ENCODE peak calls at places on chromosomes 4 and X, in four cellular contexts. P is BJ, L is cardiac muscle cell, X is right lobe of liver. D is an unnamed sample.

GRCh38 chr4:156137971-156138581 is 184.4 kb upstream of the CTSO start:
- DNase-seq in L (no peak), P (no peak), X (no peak), D (no peak)

GRCh38 chrX:47380268-47380667 is 9.9 kb downstream of the ZNF157 start:
- DNase-seq in X (no peak), P (no peak), L (no peak), D (peak; percentile 29)

GRCh38 chr4:165464813-165465381 is 86.1 kb downstream of the CPE start:
- DNase-seq in L (peak; percentile 73), P (no peak), X (no peak), D (no peak)

GRCh38 chr4:109385260-109385659 is 48.4 kb upstream of the SEC24B start:
- DNase-seq in X (no peak), P (no peak), L (no peak), D (no peak)

GRCh38 chr4:147110968-147111367 is 165.3 kb upstream of the TTC29 start:
- DNase-seq in X (no peak), L (peak; percentile 64), P (no peak), D (no peak)

GRCh38 chr4:26178874-26179273 is 141.9 kb upstream of the RBPJ start:
- DNase-seq in X (no peak), P (no peak), L (peak; percentile 28), D (no peak)

GRCh38 chrX:101478366-101478765 is 6.9 kb upstream of the ARMCX4 start:
- DNase-seq in P (no peak), L (peak; percentile 2), X (no peak), D (no peak)

GRCh38 chr4:40729555-40729954 is 20.2 kb upstream of the NSUN7 start:
- DNase-seq in L (no peak), P (no peak), X (no peak), D (no peak)

GRCh38 chrX:123976671-123977316 is 15.3 kb downstream of the STAG2 start:
- DNase-seq in L (peak; percentile 62), X (no peak), P (no peak), D (no peak)

GRCh38 chrX:105618393-105619101 is 203.8 kb upstream of the NRK start:
- DNase-seq in P (no peak), X (no peak), L (no peak), D (no peak)

GRCh38 chrX:45756562-45756961 is 555.9 kb upstream of the DIPK2B start:
- DNase-seq in P (no peak), X (no peak), L (no peak), D (no peak)

GRCh38 chrX:40085714-40086113 is 12.0 kb downstream of the BCOR start:
- DNase-seq in P (no peak), L (no peak), X (no peak), D (no peak)

GRCh38 chr4:102564399-102564921 is 63.3 kb downstream of the NFKB1 start:
- DNase-seq in L (peak; percentile 58), P (no peak), X (no peak), D (no peak)

GRCh38 chrX:17519349-17519748 is 144.3 kb downstream of the NHS start:
- DNase-seq in L (peak; percentile 60), P (no peak), X (no peak), D (no peak)

GRCh38 chr4:38449506-38450174 is 214.4 kb upstream of the KLF3 start:
- DNase-seq in L (peak; percentile 16), X (peak; percentile 51), P (no peak), D (no peak)

GRCh38 chrX:96424007-96424406 is 260.6 kb upstream of the DIAPH2 start:
- DNase-seq in X (no peak), L (peak; percentile 57), P (no peak), D (no peak)

DNA sequence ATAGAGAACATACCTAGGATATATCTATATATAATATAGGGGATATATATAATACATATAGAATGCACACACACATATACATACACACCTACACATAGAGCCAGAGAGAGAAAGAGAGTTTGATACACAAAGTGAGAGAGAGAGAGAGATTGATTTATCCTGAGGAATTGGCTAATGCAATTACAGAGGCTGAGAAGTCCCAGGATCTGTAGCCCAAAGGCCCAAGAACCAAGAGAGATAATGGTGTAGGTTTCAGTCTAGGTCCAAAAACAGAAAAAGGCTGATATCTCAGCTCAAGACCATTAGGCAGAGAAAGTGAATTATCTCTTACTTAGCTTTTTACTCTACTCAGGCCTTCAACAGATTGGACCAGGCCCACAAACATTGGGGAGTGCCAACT is 715.0 kb upstream of the LCORL start:
- DNase-seq in P (no peak), X (no peak), L (no peak), D (no peak)
- TF ChIP-seq CTCF in P (no peak), X (no peak), L (no peak), D (no peak)

DNA sequence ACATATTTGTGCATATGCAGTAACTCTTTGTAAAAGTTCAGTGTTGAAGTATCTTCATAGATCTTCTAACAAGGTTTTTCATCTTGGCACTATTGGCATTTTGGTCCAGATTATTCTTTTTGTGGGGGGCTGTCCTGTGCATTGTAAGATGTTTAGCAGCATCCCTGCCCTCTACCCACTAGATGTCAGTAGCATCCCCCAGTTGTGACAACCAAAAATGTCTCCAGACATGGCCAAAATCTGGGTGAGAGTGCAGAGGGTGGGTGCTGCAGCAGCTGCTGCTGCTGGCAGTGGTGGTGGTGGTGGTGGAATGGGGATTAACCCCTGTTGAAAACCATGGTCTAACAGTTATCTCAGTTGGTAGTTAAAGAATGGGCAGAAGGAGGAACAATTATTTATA is 370.0 kb downstream of the GPAT3 start:
- DNase-seq in P (no peak), L (no peak), X (no peak), D (no peak)
- TF ChIP-seq CTCF in P (peak; percentile 13), L (no peak), X (no peak), D (no peak)

GRCh38 chrX:25337841-25338240 is 322.1 kb upstream of the ARX start:
- DNase-seq in X (no peak), L (no peak), P (no peak), D (no peak)

GRCh38 chrX:25344191-25344936 is 328.6 kb upstream of the ARX start:
- DNase-seq in P (no peak), L (no peak), X (no peak), D (no peak)

DNA sequence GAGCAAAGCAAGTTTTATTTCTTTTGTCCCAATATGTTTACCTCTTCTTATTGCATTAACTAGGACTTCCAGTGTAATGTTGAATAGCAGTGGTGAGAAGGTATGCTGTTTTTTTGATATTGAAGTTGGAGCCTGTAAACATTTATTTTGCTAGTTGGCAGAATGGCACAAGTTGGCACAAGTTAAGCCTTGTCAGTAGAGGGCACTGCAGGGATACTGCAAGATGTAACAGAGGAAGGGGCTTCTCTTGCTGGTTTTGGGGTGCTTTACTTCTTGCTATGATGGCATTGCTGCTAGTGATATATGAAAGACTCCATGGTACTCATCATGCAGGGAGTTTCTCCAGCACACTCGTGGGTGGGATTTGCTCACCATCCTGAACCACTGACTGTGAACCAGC is 327.3 kb upstream of the ARX start:
- DNase-seq in P (no peak), L (no peak), X (no peak), D (no peak)
- TF ChIP-seq CTCF in P (no peak), L (no peak), X (no peak), D (no peak)

GRCh38 chrX:24767557-24767956 is 73.8 kb downstream of the POLA1 start:
- DNase-seq in X (no peak), L (peak; percentile 1), P (no peak), D (no peak)
- TF ChIP-seq CTCF in X (no peak), L (no peak), P (no peak), D (no peak)

GRCh38 chr4:15963001-15963451 is at the start of gene FGFBP2:
- DNase-seq in X (no peak), P (no peak), L (peak; percentile 66), D (peak; percentile 67)
- TF ChIP-seq CTCF in X (peak; percentile 12), P (peak; percentile 58), L (peak; percentile 61), D (peak; percentile 43)

DNA sequence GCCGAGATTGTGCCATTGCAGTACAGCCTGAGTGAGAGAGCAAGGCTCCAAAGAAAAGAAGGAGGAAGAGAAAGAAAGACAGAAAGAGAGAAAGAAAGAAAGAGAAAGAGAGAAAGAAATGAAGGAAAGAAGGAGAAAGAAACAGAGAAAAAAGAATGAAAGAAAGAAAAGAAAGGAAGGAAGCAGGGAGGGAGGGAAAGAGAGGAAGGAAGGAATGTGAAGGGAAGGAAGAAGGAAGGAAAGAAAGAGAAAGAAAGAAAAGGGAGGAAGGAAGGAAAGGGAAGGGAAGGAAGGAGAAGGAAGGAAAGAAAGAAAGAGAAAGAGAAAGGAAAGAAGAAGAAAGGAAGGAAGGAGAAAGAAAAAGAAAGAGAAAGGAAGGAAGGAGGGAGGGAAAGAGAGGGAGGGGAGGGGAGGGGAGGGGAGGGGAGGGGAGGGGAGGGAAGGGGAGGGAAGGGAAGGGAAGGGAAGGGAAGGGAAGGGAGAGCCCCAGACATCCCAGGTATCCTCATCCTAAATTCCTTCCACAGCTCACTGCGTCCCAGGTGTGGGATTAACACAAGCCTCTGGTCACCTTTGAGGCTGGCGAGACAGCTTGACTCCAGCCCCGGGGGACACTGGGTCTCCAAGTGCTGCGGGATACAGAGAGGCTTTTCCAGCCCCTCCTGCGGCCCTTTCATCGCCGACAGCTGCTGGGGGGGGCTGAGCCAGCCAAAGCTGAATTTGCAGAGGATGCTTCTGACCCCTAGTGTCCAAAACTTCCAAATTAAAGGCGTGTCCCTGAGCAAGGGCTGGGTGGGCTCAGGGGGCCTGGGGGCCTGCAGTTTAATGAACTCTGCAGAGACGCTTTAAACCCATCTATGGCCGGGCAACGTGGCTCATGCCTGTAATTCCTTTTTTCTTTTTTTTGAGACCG is 24.2 kb upstream of the CSF2RA start:
- DNase-seq in X (no peak), L (no peak), P (no peak), D (no peak)
- TF ChIP-seq CTCF in X (no peak), L (no peak), P (peak; percentile 29), D (no peak)

DNA sequence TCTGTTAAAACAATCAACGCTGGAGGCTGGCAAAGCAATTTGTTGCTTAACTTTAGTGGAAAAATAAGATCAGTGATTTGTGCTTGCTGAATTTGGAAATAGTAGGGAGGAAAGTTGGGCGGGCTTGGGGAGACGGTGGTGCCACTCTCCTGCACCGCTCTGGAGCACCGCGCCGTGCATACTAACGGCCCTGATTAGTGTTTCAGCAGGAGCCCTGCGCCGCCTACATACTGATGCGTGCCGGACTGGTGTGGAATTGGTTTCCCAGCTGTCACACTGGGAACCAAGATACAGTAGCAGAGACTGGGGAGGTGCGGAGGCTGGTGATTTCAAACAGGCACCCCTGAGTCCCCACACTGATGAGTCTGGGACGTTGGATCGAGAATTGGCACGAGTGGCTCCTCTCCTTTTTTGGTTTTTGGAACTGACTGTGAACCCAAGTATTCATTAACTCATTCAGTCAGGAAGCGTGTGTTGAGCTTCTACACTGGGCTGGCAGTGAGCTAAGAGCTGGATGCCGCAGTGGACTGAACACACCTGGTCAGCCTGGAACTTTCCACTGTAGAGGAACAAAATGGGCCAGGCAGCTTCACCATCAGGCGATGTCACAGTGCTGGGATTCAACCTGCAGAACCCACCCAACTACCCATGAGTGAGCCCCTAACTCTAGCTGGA is 29.0 kb upstream of the PSAPL1 start:
- DNase-seq in P (no peak), X (no peak), L (peak; percentile 4), D (no peak)
- TF ChIP-seq CTCF in P (no peak), X (no peak), L (no peak), D (no peak)